ENCODE peak calls at places on chromosomes 4 and X, in four cellular contexts. O is HEK293T, H is GM12878, B is K562. Y is an unnamed sample.

GRCh38 chrX:137263374-137263773 is 229.6 kb upstream of the GPR101 start:
- DNase-seq in H (no peak), B (no peak), O (no peak), Y (no peak)

GRCh38 chr4:88106205-88106604 is 52.2 kb downstream of the ABCG2 start:
- DNase-seq in O (no peak), H (no peak), B (no peak), Y (no peak)

GRCh38 chr4:5858020-5858769 is 34.7 kb downstream of the CRMP1 start:
- DNase-seq in H (no peak), B (no peak), O (no peak), Y (no peak)

GRCh38 chr4:10623241-10623640 is 61.3 kb downstream of the CLNK start:
- DNase-seq in H (no peak), O (no peak), B (no peak), Y (no peak)

GRCh38 chrX:86946569-86946968 is 571.0 kb upstream of the KLHL4 start:
- DNase-seq in O (peak; percentile 18), H (peak; percentile 1), B (peak; percentile 7), Y (peak; percentile 30)

GRCh38 chr4:187183351-187183750 is 459.7 kb upstream of the FAT1 start:
- DNase-seq in H (no peak), O (no peak), B (no peak), Y (no peak)

GRCh38 chrX:44908198-44908597 is 35.2 kb downstream of the KDM6A start:
- DNase-seq in H (no peak), O (no peak), B (no peak), Y (no peak)

GRCh38 chr4:119550857-119551532 is 77.6 kb downstream of the PDE5A start:
- DNase-seq in H (no peak), O (peak; percentile 22), B (no peak), Y (no peak)

GRCh38 chr4:69800599-69800998 is 40.2 kb upstream of the SULT1B1 start:
- DNase-seq in B (no peak), O (no peak), H (no peak), Y (no peak)

DNA sequence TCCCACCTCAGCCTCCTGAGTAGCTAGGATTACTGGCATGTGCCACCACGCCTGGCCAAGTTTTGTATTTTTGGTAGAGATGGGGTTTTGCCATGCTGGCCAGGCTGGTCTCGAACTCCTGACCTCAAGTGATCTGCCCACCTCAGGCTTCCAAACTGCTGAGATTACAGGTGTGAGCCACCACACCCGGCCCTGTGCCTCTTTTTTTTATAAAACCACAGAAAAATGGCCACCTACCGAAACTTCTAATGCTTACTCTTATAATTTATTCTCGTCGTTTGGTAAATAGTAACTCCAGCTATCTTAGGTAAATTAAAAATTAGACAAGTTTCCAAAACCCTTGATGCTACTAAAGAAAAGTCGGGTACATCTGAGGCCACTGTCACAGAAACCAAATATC is 54.4 kb downstream of the IRF2 start:
- DNase-seq in H (no peak), O (no peak), B (no peak), Y (no peak)
- TF ChIP-seq FOXK2 in H (no peak), O (no peak), B (no peak), Y (no peak)

GRCh38 chr4:143514432-143514831 is 930 bp downstream of the SMARCA5 start:
- DNase-seq in B (peak; percentile 51), O (peak; percentile 19), H (no peak), Y (peak; percentile 15)
- TF ChIP-seq FOXK2 in B (no peak), O (no peak), H (no peak), Y (no peak)

DNA sequence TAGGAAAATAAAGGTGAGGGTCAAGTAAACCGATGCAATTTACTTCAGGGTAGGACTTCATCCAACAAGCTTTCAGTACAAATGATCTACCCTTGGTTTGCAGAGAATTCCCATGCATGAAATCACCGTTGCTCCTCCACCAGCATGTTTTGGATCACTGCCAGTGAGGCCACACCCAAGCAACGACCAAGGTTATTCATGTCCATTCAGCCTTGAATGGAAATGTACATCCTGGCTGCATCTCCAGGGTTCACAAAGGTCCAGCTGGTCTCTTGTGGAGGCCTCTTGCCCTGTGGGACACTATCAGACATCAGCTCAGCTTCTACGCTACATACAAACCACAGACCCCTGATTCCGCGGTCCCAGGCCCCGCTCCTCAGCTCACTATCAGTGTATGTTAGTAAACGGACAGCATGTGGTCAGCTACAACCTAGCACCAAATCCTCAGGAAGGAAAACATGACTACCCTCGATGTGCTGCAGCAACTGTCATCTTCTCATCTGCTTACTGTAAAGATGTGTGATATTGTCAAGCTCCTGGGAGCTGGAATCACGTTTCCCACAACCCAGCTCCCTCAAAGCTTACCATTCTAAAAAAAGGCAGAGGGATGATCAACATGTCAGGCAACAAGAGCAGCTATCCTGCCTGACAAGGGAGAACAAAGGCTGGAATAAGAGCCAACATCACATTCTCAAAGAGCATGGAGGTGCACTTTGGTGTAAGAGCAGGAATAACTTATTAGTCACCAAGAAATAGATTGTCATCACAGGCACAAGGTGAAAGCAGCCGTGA is 4.9 kb downstream of the LYAR start:
- DNase-seq in O (no peak), B (no peak), H (no peak), Y (peak; percentile 67)
- TF ChIP-seq FOXK2 in O (no peak), B (no peak), H (no peak), Y (no peak)

DNA sequence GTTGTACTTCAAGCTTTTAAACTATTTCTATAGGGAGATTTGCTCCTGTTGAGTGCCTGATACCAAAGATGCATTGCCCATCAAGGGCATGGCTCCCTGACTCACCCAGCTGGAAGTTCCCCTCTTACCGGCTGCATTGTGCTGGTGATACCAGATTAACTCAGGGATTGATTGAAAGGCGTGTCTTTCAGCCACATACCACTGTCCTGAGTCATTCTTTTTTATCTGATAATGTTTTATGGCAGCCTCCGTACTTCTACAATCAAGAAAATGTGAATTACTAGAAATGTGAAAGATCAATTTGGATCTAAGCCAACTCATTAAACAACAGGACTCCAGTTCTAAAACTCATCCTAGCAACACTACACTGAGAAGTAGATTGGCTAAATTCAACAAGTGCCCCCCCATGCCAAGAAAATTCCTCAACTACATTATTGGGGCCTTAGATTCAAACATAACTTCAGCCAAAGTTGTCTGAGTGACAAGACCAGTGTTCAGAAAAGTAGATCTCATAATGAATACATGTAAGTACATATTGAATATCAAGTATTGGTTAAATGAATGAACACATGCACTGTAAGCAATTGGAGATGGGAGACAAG is 40.0 kb downstream of the TXK start:
- DNase-seq in B (no peak), H (no peak), O (peak; percentile 13), Y (no peak)
- TF ChIP-seq FOXK2 in B (no peak), H (no peak), O (no peak), Y (no peak)

DNA sequence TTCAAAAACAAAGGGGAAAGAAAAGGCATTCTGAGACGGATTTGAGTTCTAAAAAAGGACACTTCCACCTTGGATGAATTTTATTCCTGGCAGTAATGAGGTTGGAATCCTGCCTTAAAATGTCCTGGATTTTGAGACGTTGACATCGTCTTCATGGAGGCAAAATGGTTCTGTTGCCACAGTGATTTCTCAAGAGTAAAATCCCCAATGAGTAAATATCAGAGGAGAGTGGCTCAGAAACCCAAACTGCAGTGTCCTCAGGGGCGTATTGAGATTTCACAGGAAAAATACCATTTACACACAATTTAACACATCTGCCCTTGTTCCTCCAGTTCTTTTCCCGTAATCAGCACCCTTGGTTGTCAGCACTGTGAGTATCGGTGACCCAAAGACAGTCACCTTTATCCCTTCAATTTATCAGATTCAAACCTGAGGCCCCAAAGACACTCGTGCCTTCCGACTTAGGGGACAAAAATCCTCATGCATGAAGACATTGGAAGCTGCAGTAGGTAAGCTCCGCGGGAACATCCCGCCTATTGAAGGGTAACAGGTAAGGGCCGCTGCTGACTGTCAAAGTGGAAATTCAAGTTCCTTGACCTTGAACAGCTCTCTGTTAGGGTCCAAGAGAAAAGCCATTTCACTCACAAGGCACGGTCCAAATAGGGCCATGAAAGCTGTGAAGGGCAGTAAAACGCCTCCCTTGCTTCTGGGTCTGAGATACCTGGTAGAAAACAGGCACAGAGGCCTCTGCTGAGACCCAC is 34.4 kb downstream of the CCDC149 start:
- DNase-seq in B (no peak), H (no peak), O (no peak), Y (no peak)
- TF ChIP-seq FOXK2 in B (no peak), H (no peak), O (no peak), Y (no peak)

GRCh38 chrX:40928076-40928475 is 157.2 kb upstream of the USP9X start:
- DNase-seq in B (no peak), O (no peak), H (no peak), Y (no peak)

GRCh38 chrX:40936827-40937226 is 148.4 kb upstream of the USP9X start:
- DNase-seq in H (no peak), B (no peak), O (no peak), Y (no peak)

GRCh38 chrX:40933132-40934078 is 151.8 kb upstream of the USP9X start:
- DNase-seq in H (peak; percentile 31), O (peak; percentile 46), B (peak; percentile 13), Y (no peak)

DNA sequence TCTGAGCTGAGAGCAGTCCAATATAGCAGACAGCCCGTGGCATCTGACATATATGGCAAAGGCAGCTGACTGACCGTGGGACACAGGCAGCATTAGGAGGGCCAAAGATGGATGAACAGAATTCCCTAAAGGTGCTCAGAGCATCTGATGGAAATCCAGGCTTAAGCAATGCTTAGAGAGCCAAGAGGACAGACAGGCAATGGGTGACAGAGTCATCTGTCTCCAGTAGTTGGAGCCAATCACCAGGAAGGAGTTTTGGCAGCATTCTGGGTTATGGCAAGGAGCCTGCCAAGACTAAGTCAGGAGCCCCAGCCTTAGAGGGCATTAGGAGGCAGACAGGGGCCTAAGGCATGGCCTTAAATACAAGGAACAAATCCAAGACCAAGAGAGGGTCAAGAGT is 153.3 kb upstream of the USP9X start:
- DNase-seq in H (no peak), O (no peak), B (no peak), Y (no peak)
- TF ChIP-seq FOXK2 in H (no peak), O (no peak), B (no peak), Y (no peak)